ENCODE peak calls at places on chromosomes 16 and 17, in nine cellular contexts. B, O, A, G, Y, Q, R, D and P are unnamed samples.

GRCh38 chr16:71666928-71667707 is 41.1 kb downstream of the MARVELD3 start:
- DNase-seq in B (no peak), O (no peak), A (no peak), G (no peak), Y (no peak), Q (no peak), R (no peak), D (no peak), P (no peak)

GRCh38 chr17:50276588-50277356 is 2.5 kb downstream of the TMEM92 start:
- DNase-seq in B (no peak), O (no peak), A (no peak), G (no peak), Y (no peak), Q (no peak), R (no peak), D (no peak), P (no peak)

GRCh38 chr17:43952724-43953666 is 745 bp downstream of the PYY start:
- DNase-seq in B (no peak), O (no peak), A (no peak), G (no peak), Y (no peak), Q (no peak), R (no peak), D (no peak), P (no peak)

GRCh38 chr16:78553268-78554044 is 454.0 kb downstream of the WWOX start:
- DNase-seq in B (no peak), O (no peak), A (no peak), G (no peak), Y (no peak), Q (no peak), R (no peak), D (no peak), P (no peak)

GRCh38 chr17:78478757-78479297 is 98.4 kb downstream of the DNAH17 start:
- DNase-seq in B (no peak), O (no peak), A (no peak), G (no peak), Y (no peak), Q (no peak), R (no peak), D (no peak), P (no peak)

GRCh38 chr16:75109732-75110243 is 6.8 kb downstream of the LDHD start:
- DNase-seq in B (peak; percentile 49), O (peak; percentile 56), A (no peak), G (peak; percentile 54), Y (no peak), Q (no peak), R (no peak), D (no peak), P (no peak)

GRCh38 chr17:43456661-43457361 is 27.0 kb upstream of the DHX8 start:
- DNase-seq in B (no peak), O (no peak), A (no peak), G (peak; percentile 96), Y (no peak), Q (peak; percentile 95), R (no peak), D (no peak), P (no peak)

GRCh38 chr17:80259642-80260535 is 763 bp upstream of the RNF213 start:
- DNase-seq in B (peak; percentile 76), O (peak; percentile 51), A (peak; percentile 65), G (peak; percentile 10), Y (no peak), Q (peak; percentile 50), R (peak; percentile 61), D (peak; percentile 57), P (peak; percentile 78)

GRCh38 chr16:55283776-55284717 is 40.0 kb upstream of the IRX6 start:
- DNase-seq in B (no peak), O (peak; percentile 33), A (no peak), G (no peak), Y (no peak), Q (no peak), R (no peak), D (no peak), P (no peak)

GRCh38 chr16:57371494-57372371 is 557 bp upstream of the CX3CL1 start:
- DNase-seq in B (no peak), O (no peak), A (no peak), G (no peak), Y (no peak), Q (no peak), R (no peak), D (no peak), P (no peak)

GRCh38 chr16:55479560-55480197 is 681 bp downstream of the MMP2 start:
- DNase-seq in B (no peak), O (no peak), A (no peak), G (no peak), Y (no peak), Q (no peak), R (no peak), D (no peak), P (no peak)

GRCh38 chr17:39861235-39861634 is 2.9 kb downstream of the IKZF3 start:
- DNase-seq in B (no peak), O (no peak), A (no peak), G (no peak), Y (no peak), Q (no peak), R (no peak), D (no peak), P (no peak)

GRCh38 chr17:1940810-1941185 is 84.3 kb downstream of the RTN4RL1 start:
- DNase-seq in B (no peak), O (no peak), A (no peak), G (no peak), Y (no peak), Q (no peak), R (no peak), D (no peak), P (no peak)